ENCODE peak calls at places on chromosomes 16 and 17, in nine cellular contexts. C is mucosa of descending colon, M is AG09309, N is heart right ventricle, S is GM13977, R is MCF 10A, K is GM12865, J is suprapubic skin, Z is lung. I is an unnamed sample.

GRCh38 chr17:17988427-17988945 is 15.8 kb downstream of the DRC3 start:
- DNase-seq in M (no peak), C (no peak), K (no peak), J (no peak), N (no peak), R (no peak), Z (no peak), S (no peak), I (no peak)

GRCh38 chr16:8374586-8374985 is 215.7 kb downstream of the TMEM114 start:
- DNase-seq in S (no peak), R (peak; percentile 46), C (no peak), N (no peak), J (no peak), Z (no peak), K (no peak), M (no peak), I (no peak)

GRCh38 chr17:68566145-68566738 is 34.9 kb downstream of the FAM20A start:
- DNase-seq in C (no peak), M (peak; percentile 38), R (no peak), N (no peak), J (no peak), S (no peak), K (no peak), Z (no peak), I (no peak)

GRCh38 chr16:69187387-69187890 is 475 bp downstream of the SNTB2 start:
- DNase-seq in K (peak; percentile 62), M (no peak), J (peak; percentile 81), S (peak; percentile 66), C (peak; percentile 76), Z (no peak), R (peak; percentile 45), N (peak; percentile 62), I (no peak)

GRCh38 chr17:80160536-80160935 is 9.3 kb upstream of the CARD14 start:
- DNase-seq in R (no peak), J (no peak), S (no peak), N (no peak), K (no peak), C (no peak), Z (no peak), M (no peak), I (no peak)

GRCh38 chr17:14123579-14124278 is 54.4 kb downstream of the COX10 start:
- DNase-seq in R (no peak), M (no peak), S (peak; percentile 7), K (peak; percentile 33), C (no peak), J (no peak), N (no peak), Z (no peak), I (no peak)

GRCh38 chr17:80422981-80423380 is 8.0 kb downstream of the ENDOV start:
- DNase-seq in C (no peak), Z (no peak), K (no peak), J (no peak), S (peak; percentile 12), M (no peak), N (peak; percentile 59), R (no peak), I (no peak)

GRCh38 chr16:57798267-57798810 is 4.0 kb downstream of the KIFC3 start:
- DNase-seq in K (no peak), N (no peak), Z (no peak), J (no peak), M (no peak), R (no peak), C (peak; percentile 26), S (no peak), I (no peak)

GRCh38 chr17:58312021-58312630 is 16.5 kb downstream of the TSPOAP1 start:
- DNase-seq in S (no peak), N (no peak), K (no peak), C (no peak), Z (no peak), J (peak; percentile 54), R (no peak), M (no peak), I (peak; percentile 13)

GRCh38 chr16:49604602-49605001 is 231.0 kb downstream of the C16orf78 start:
- DNase-seq in J (no peak), N (no peak), Z (no peak), R (no peak), K (no peak), M (no peak), S (no peak), C (no peak), I (no peak)

GRCh38 chr16:86833136-86833535 is 254.8 kb downstream of the FOXL1 start:
- DNase-seq in R (no peak), N (no peak), C (no peak), K (no peak), S (no peak), M (no peak), J (no peak), Z (no peak), I (no peak)

GRCh38 chr16:72753883-72754282 is 294.0 kb downstream of the ZFHX3 start:
- DNase-seq in K (no peak), J (no peak), M (no peak), C (no peak), N (no peak), Z (no peak), S (no peak), R (no peak), I (no peak)

GRCh38 chr17:21170829-21171228 is 43.1 kb downstream of the TMEM11 start:
- DNase-seq in S (peak; percentile 9), J (no peak), N (no peak), R (no peak), Z (no peak), M (no peak), K (no peak), C (no peak), I (no peak)

GRCh38 chr16:2237552-2238395 is 1.5 kb downstream of the DNASE1L2 start:
- DNase-seq in M (no peak), J (peak; percentile 62), R (no peak), Z (no peak), N (no peak), C (peak; percentile 48), K (no peak), S (no peak), I (no peak)

GRCh38 chr17:6450926-6451717 is 6.9 kb downstream of the PIMREG start:
- DNase-seq in N (no peak), S (no peak), J (no peak), M (no peak), R (no peak), Z (no peak), K (peak; percentile 43), C (no peak), I (no peak)

DNA sequence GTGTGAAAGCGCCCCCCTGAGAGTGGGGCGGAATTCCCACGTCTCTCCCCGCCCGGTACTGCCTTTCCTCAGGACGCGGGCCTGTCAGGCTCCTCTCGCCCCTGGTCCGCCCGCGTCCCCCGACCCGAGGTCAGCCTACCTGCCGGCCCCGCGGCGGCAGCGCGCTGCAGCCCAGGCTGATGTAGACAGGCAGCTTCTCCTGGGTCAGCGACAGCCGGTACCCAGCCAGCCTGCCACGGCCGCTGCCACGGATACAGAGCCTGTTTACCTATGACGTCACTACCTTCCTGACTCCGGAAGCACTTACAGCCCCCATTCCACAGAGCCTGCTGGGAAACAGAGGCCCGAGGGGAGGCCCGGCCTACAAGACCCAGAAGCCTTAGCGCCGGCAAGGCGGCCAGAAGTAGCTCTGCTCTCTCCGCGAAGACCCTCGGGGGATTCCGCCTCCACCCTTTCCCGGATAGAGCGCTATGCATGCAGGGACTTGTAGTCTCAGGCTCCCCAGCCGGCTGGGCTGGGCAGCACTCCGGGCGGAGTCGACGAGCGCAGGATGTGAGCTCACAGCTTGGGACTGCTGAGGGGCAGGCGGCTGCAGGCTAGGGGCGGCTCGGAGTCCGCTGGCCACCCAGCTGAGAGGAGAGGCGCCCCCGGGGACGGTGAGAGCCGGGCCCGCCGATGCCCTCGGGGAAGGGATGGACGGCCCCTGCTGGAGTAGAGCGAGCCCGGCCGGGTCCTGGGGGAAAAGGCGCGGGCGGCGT is at the start of the genes IFT20 and TNFAIP1:
- DNase-seq in N (peak; percentile 98), S (peak; percentile 97), Z (peak; percentile 99), M (peak; percentile 100), J (peak; percentile 100), R (peak; percentile 99), C (peak; percentile 98), K (peak; percentile 100), I (peak; percentile 86)
- TF ChIP-seq CTCF in N (no peak), S (peak; percentile 21), Z (no peak), M (no peak), J (no peak), R (no peak), C (no peak), K (no peak), I (no peak)

GRCh38 chr16:29645699-29646187 is 17.3 kb upstream of the SPN start:
- DNase-seq in Z (no peak), J (no peak), C (no peak), S (peak; percentile 76), M (no peak), R (peak; percentile 5), K (peak; percentile 90), N (no peak), I (no peak)

GRCh38 chr16:29646947-29647346 is 16.1 kb upstream of the SPN start:
- DNase-seq in J (no peak), M (no peak), Z (no peak), C (no peak), R (no peak), N (no peak), K (no peak), S (no peak), I (no peak)

GRCh38 chr16:29644338-29644857 is 18.6 kb upstream of the SPN start:
- DNase-seq in J (no peak), N (no peak), K (peak; percentile 89), S (peak; percentile 66), R (no peak), Z (no peak), M (no peak), C (no peak), I (no peak)

GRCh38 chr16:29644973-29645698 is 17.9 kb upstream of the SPN start:
- DNase-seq in C (no peak), S (peak; percentile 34), R (no peak), K (peak; percentile 49), M (no peak), Z (no peak), N (no peak), J (no peak), I (no peak)

DNA sequence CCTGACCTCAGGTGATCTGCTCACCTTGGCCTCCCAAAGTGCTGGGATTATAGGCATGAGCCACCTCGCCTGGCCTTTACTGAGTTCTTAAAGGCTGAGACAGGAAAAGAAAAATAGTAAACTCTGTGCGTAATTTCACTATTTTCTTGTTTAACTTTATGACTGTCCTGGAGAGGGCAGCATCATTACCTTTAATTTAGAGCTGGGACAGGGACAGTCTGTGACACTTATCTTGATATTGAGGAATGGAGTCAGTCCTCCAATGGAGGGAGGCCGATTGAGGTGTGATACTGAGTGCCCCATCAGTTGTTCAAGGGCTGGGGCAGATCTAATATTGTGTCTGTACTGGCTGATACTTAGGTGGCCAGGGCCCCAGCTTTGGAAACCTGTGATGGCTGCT is 21.5 kb upstream of the SPN start:
- DNase-seq in N (no peak), J (no peak), R (no peak), M (no peak), S (peak; percentile 51), K (peak; percentile 66), C (no peak), Z (no peak), I (no peak)
- TF ChIP-seq CTCF in N (no peak), J (no peak), R (no peak), M (no peak), S (peak; percentile 50), K (peak; percentile 20), C (no peak), Z (no peak), I (no peak)

GRCh38 chr16:65697061-65697460 is 575.2 kb upstream of the CDH11 start:
- DNase-seq in M (no peak), Z (no peak), K (no peak), N (no peak), S (no peak), R (no peak), J (no peak), C (no peak), I (no peak)
- TF ChIP-seq CTCF in M (peak; percentile 37), Z (no peak), K (no peak), N (no peak), S (no peak), R (no peak), J (no peak), C (no peak), I (no peak)

GRCh38 chr17:15261063-15261817 is 3.9 kb downstream of the PMP22 start:
- DNase-seq in M (no peak), R (no peak), Z (no peak), K (no peak), C (peak; percentile 66), N (peak; percentile 66), S (peak; percentile 33), J (no peak), I (no peak)
- TF ChIP-seq CTCF in M (peak; percentile 41), R (no peak), Z (no peak), K (no peak), C (no peak), N (no peak), S (no peak), J (no peak), I (no peak)